ENCODE peak calls at places on chromosome 11, in ten cellular contexts. A is body of pancreas; G is activated CD4-positive, CD25-positive, alpha-beta regulatory T cell treated with anti-CD3 and anti-CD28 coated beads, Interleukin-2, amount 50 U/mL, for 72 hours; S is T1000; T is thoracic aorta; F is CD4-positive, alpha-beta memory T cell; C is NCI-H2029; X is substantia nigra; B is iris pigment epithelial cell; R is NCI-H774. E is an unnamed sample.

GRCh38 chr11:2466869-2467694 is 22.3 kb downstream of the KCNQ1 start:
- DNase-seq in A (peak), T (no peak), S (no peak), G (peak), B (no peak), R (no peak), C (no peak), X (no peak), F (peak), E (no peak)

GRCh38 chr11:64764753-64765152 is 5.0 kb upstream of the PYGM start:
- DNase-seq in T (no peak), A (no peak), G (peak), X (no peak), C (no peak), R (no peak), B (no peak), S (no peak), F (no peak), E (no peak)

GRCh38 chr11:46865340-46865739 is 19.3 kb upstream of the CKAP5 start:
- DNase-seq in F (no peak), X (no peak), B (peak), R (no peak), A (no peak), G (no peak), C (no peak), S (no peak), T (no peak), E (no peak)

GRCh38 chr11:65043881-65044501 is 3.0 kb downstream of the SAC3D1 start:
- DNase-seq in C (no peak), X (no peak), A (no peak), F (no peak), T (no peak), R (no peak), B (no peak), G (no peak), S (no peak), E (peak)

GRCh38 chr11:19632435-19632834 is 80.2 kb upstream of the NAV2 start:
- DNase-seq in C (no peak), G (no peak), A (no peak), R (no peak), T (no peak), X (no peak), F (no peak), S (no peak), B (peak), E (no peak)

GRCh38 chr11:131671764-131672163 is 301.3 kb downstream of the NTM start:
- DNase-seq in B (no peak), R (no peak), G (no peak), C (no peak), T (no peak), A (no peak), X (no peak), S (no peak), F (no peak), E (no peak)

GRCh38 chr11:66045177-66045639 is 3.8 kb downstream of the GAL3ST3 start:
- DNase-seq in C (peak), S (peak), F (peak), B (peak), X (peak), A (peak), R (peak), T (no peak), G (peak), E (no peak)

GRCh38 chr11:93444671-93445073 is 98.5 kb downstream of the SMCO4 start:
- DNase-seq in R (peak), X (no peak), S (no peak), T (no peak), F (peak), G (no peak), B (peak), A (peak), C (peak), E (no peak)

GRCh38 chr11:9745411-9746211 is 81.7 kb downstream of the SWAP70 start:
- DNase-seq in G (no peak), C (no peak), A (no peak), T (no peak), X (no peak), R (no peak), F (no peak), S (no peak), B (no peak), E (no peak)

GRCh38 chr11:48055292-48056132 is 75.2 kb downstream of the PTPRJ start:
- DNase-seq in C (no peak), S (no peak), A (no peak), X (no peak), R (no peak), B (peak), G (peak), T (no peak), F (peak), E (peak)

GRCh38 chr11:35969089-35970046 is 25.5 kb downstream of the LDLRAD3 start:
- DNase-seq in S (no peak), F (no peak), A (peak), T (no peak), R (no peak), X (no peak), G (no peak), C (peak), B (peak), E (peak)

GRCh38 chr11:80320226-80320625 is 879.4 kb upstream of the TENM4 start:
- DNase-seq in G (no peak), F (no peak), X (no peak), S (no peak), C (no peak), R (no peak), B (no peak), T (no peak), A (no peak), E (no peak)

GRCh38 chr11:44566952-44567875 is 1.8 kb downstream of the CD82 start:
- DNase-seq in F (no peak), G (no peak), R (no peak), T (no peak), X (no peak), S (no peak), C (no peak), B (no peak), A (no peak), E (no peak)

GRCh38 chr11:7604331-7604973 is 68.8 kb downstream of the CYB5R2 start:
- DNase-seq in T (no peak), F (no peak), X (no peak), A (no peak), R (no peak), S (no peak), C (no peak), B (peak), G (no peak), E (no peak)

GRCh38 chr11:12354750-12355545 is 22.4 kb upstream of the PARVA start:
- DNase-seq in A (no peak), R (no peak), X (no peak), C (no peak), F (no peak), S (no peak), G (no peak), T (no peak), B (no peak), E (no peak)

GRCh38 chr11:27207025-27207650 is 155.9 kb downstream of the CCDC34 start:
- DNase-seq in X (no peak), B (peak), G (no peak), R (no peak), T (no peak), F (no peak), S (no peak), C (peak), A (no peak), E (no peak)

GRCh38 chr11:111691731-111692130 is 74.5 kb downstream of the PPP2R1B start:
- DNase-seq in C (no peak), R (no peak), T (no peak), X (no peak), A (no peak), G (no peak), S (no peak), F (no peak), B (no peak), E (no peak)

GRCh38 chr11:12502041-12502440 is 124.7 kb downstream of the PARVA start:
- DNase-seq in S (no peak), X (no peak), C (no peak), B (peak), A (no peak), G (no peak), T (no peak), R (no peak), F (no peak), E (no peak)

GRCh38 chr11:86571273-86571948 is 101.0 kb downstream of the ME3 start:
- DNase-seq in G (no peak), F (no peak), C (no peak), X (no peak), S (no peak), R (peak), A (no peak), B (no peak), T (no peak), E (no peak)

GRCh38 chr11:46894506-46894905 is 23.8 kb downstream of the LRP4 start:
- DNase-seq in T (no peak), S (no peak), G (no peak), B (no peak), A (no peak), X (no peak), R (peak), C (peak), F (no peak), E (no peak)

GRCh38 chr11:86918943-86919342 is 36.3 kb downstream of the FZD4 start:
- DNase-seq in X (no peak), B (no peak), G (no peak), S (no peak), R (no peak), C (no peak), A (no peak), T (no peak), F (no peak), E (no peak)

GRCh38 chr11:12606597-12606996 is 67.6 kb upstream of the TEAD1 start:
- DNase-seq in G (no peak), R (no peak), C (no peak), X (no peak), T (no peak), S (no peak), F (no peak), B (peak), A (no peak), E (no peak)

GRCh38 chr11:126318642-126319373 is 14.9 kb downstream of the DCPS start:
- DNase-seq in X (no peak), G (no peak), A (no peak), R (no peak), F (no peak), B (peak), T (no peak), C (no peak), S (no peak), E (no peak)

GRCh38 chr11:134586726-134587125 is 174.7 kb upstream of the B3GAT1 start:
- DNase-seq in S (no peak), G (no peak), B (no peak), F (no peak), X (no peak), R (no peak), C (no peak), A (no peak), T (no peak), E (no peak)

GRCh38 chr11:74819400-74819799 is 70.8 kb downstream of the RNF169 start:
- DNase-seq in S (no peak), B (peak), X (no peak), F (no peak), C (no peak), G (no peak), A (no peak), R (no peak), T (no peak), E (no peak)

GRCh38 chr11:110198031-110198729 is 98.2 kb downstream of the RDX start:
- DNase-seq in R (no peak), C (no peak), F (no peak), G (no peak), X (no peak), T (no peak), A (no peak), S (no peak), B (peak), E (no peak)

GRCh38 chr11:65391007-65391406 is 4.6 kb downstream of the FRMD8 start:
- DNase-seq in A (no peak), G (no peak), B (no peak), R (no peak), X (no peak), S (no peak), C (no peak), F (no peak), T (no peak), E (no peak)

GRCh38 chr11:57219021-57219627 is 17.9 kb downstream of the APLNR start:
- DNase-seq in G (no peak), R (no peak), A (no peak), C (no peak), B (peak), T (no peak), S (no peak), X (no peak), F (no peak), E (no peak)

GRCh38 chr11:64996710-64997380 is at the start of gene BATF2:
- DNase-seq in A (peak), F (no peak), R (peak), T (peak), S (no peak), X (no peak), C (peak), B (peak), G (no peak), E (no peak)

GRCh38 chr11:57474751-57475115 is 14.4 kb downstream of the RTN4RL2 start:
- DNase-seq in R (no peak), G (no peak), F (no peak), A (no peak), S (no peak), T (no peak), B (no peak), C (no peak), X (no peak), E (no peak)

GRCh38 chr11:55895216-55895615 is 12.1 kb downstream of the TRIM51 start:
- DNase-seq in F (no peak), T (no peak), R (no peak), A (no peak), S (no peak), B (no peak), G (no peak), C (no peak), X (no peak), E (no peak)

GRCh38 chr11:409600-410471 is 5.0 kb downstream of the SIGIRR start:
- DNase-seq in R (no peak), X (no peak), A (no peak), C (no peak), F (no peak), S (no peak), G (no peak), T (no peak), B (no peak), E (no peak)

GRCh38 chr11:108926522-108927380 is 261.9 kb downstream of the DDX10 start:
- DNase-seq in G (no peak), A (no peak), X (no peak), R (no peak), C (no peak), F (no peak), T (no peak), S (no peak), B (no peak), E (no peak)

GRCh38 chr11:2295971-2296912 is 5.5 kb downstream of the C11orf21 start:
- DNase-seq in S (no peak), A (peak), C (no peak), R (no peak), T (no peak), F (no peak), X (no peak), G (peak), B (no peak), E (no peak)

GRCh38 chr11:102577182-102577581 is 46.6 kb upstream of the MMP7 start:
- DNase-seq in G (no peak), A (no peak), B (peak), S (no peak), F (no peak), R (no peak), C (no peak), T (no peak), X (no peak), E (no peak)

GRCh38 chr11:115678942-115679341 is 174.7 kb upstream of the CADM1 start:
- DNase-seq in A (no peak), S (no peak), X (no peak), T (no peak), R (peak), B (no peak), G (no peak), C (no peak), F (no peak), E (peak)

GRCh38 chr11:109914809-109915653 is 178.2 kb upstream of the ZC3H12C start:
- DNase-seq in R (no peak), B (peak), G (no peak), X (no peak), T (no peak), A (no peak), F (no peak), S (no peak), C (no peak), E (no peak)

GRCh38 chr11:110463153-110463552 is 33.4 kb downstream of the FDX1 start:
- DNase-seq in C (peak), G (no peak), X (no peak), F (no peak), T (no peak), B (peak), S (no peak), R (peak), A (no peak), E (no peak)

GRCh38 chr11:15565846-15566245 is 451.1 kb downstream of the INSC start:
- DNase-seq in T (no peak), F (no peak), S (no peak), R (peak), X (no peak), C (peak), G (no peak), A (no peak), B (no peak), E (no peak)